ENCODE peak calls at places on chromosomes 11 and 22, in four cellular contexts. I is IMR-90, W is heart left ventricle, B is breast epithelium. X is an unnamed sample.

GRCh38 chr11:33387586-33387985 is 130.4 kb downstream of the HIPK3 start:
- DNase-seq in B (no peak), W (no peak), I (no peak), X (no peak)

GRCh38 chr22:41888638-41889200 is 26.2 kb downstream of the SHISA8 start:
- DNase-seq in W (no peak), B (no peak), I (peak), X (no peak)

GRCh38 chr11:108895579-108896480 is 231.0 kb downstream of the DDX10 start:
- DNase-seq in I (peak), W (no peak), B (no peak), X (no peak)

GRCh38 chr11:49995559-49995958 is 13.2 kb upstream of the OR4C12 start:
- DNase-seq in I (peak), B (no peak), W (no peak), X (no peak)

GRCh38 chr11:78138694-78139421 is 568 bp downstream of the ALG8 start:
- DNase-seq in I (peak), B (no peak), W (no peak), X (no peak)

GRCh38 chr11:61903845-61904244 is 12.5 kb upstream of the FADS3 start:
- DNase-seq in I (no peak), W (no peak), B (no peak), X (no peak)

GRCh38 chr11:71391786-71392185 is 56.4 kb downstream of the DHCR7 start:
- DNase-seq in W (no peak), B (no peak), I (no peak), X (no peak)

GRCh38 chr11:36027731-36028130 is 83.9 kb downstream of the LDLRAD3 start:
- DNase-seq in B (no peak), W (no peak), I (no peak), X (no peak)

GRCh38 chr11:79434263-79434662 is 6.6 kb downstream of the TENM4 start:
- DNase-seq in B (no peak), I (peak), W (no peak), X (no peak)

GRCh38 chr11:124740277-124740882 is 638 bp downstream of the NRGN start:
- DNase-seq in W (peak), B (peak), I (no peak), X (no peak)

GRCh38 chr11:122523841-122524531 is 131.5 kb upstream of the UBASH3B start:
- DNase-seq in B (no peak), W (no peak), I (no peak), X (peak)

GRCh38 chr11:88293931-88294330 is 43.6 kb downstream of the CTSC start:
- DNase-seq in B (no peak), W (no peak), I (peak), X (no peak)

GRCh38 chr11:12986194-12986898 is 22.8 kb upstream of the RASSF10 start:
- DNase-seq in B (no peak), W (no peak), I (no peak), X (no peak)

GRCh38 chr11:43947003-43947500 is 4.6 kb downstream of the C11orf96 start:
- DNase-seq in W (no peak), I (peak), B (no peak), X (no peak)

GRCh38 chr11:115222218-115222862 is 281.9 kb downstream of the CADM1 start:
- DNase-seq in B (no peak), I (peak), W (no peak), X (peak)

GRCh38 chr11:124951341-124951740 is 2.7 kb upstream of the CCDC15 start:
- DNase-seq in I (no peak), B (no peak), W (no peak), X (no peak)

GRCh38 chr11:96095884-96096301 is 172.0 kb upstream of the MTMR2 start:
- DNase-seq in W (no peak), B (no peak), I (no peak), X (no peak)

DNA sequence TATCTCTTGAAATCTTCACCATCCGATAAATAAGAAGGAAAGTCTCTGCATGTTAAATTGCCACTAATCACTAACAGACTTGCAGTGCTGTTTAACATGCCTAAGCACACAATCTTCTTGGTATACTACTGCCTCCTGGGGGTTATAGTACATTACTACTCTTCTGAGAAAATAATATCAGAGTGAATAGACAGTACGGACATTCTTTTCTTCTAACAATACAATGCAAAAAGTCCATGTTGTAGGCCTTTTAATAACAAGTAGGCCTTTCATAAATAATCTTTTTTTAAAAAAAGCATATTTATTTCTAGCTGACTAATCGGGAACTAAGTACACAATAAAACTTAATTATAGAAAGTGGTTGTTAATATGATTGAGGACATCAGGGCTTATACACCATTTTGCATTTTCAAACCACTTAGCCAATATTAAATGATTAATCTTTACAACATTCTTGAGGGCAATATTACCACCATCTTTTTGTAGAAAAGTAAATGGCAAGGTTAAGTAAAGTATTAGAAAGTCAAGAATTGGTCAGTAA is 84.8 kb downstream of the TTC28 start:
- DNase-seq in B (no peak), W (no peak), I (peak), X (peak)
- TF ChIP-seq CTCF in B (peak), W (peak), I (peak), X (peak)

GRCh38 chr22:44549021-44549420 is 51.0 kb upstream of the RTL6 start:
- DNase-seq in W (peak), B (peak), I (no peak), X (no peak)

GRCh38 chr22:44549701-44550100 is 51.7 kb upstream of the RTL6 start:
- DNase-seq in W (peak), B (no peak), I (no peak), X (no peak)

GRCh38 chr22:44554411-44554810 is 56.4 kb upstream of the RTL6 start:
- DNase-seq in I (no peak), W (peak), B (peak), X (no peak)

GRCh38 chr22:44547371-44547770 is 49.3 kb upstream of the RTL6 start:
- DNase-seq in B (no peak), I (no peak), W (no peak), X (no peak)

GRCh38 chr22:44550666-44551491 is 52.8 kb upstream of the RTL6 start:
- DNase-seq in W (peak), B (no peak), I (peak), X (peak)
- H3K4me3 ChIP-seq in W (peak), B (peak), I (peak), X (peak)

GRCh38 chr22:45212306-45212709 is 28.4 kb downstream of the KIAA0930 start:
- DNase-seq in B (peak), W (peak), I (peak), X (peak)
- TF ChIP-seq CTCF in B (no peak), W (peak), I (peak), X (no peak)

GRCh38 chr11:118913411-118914125 is 12.2 kb downstream of the BCL9L start:
- DNase-seq in I (no peak), B (no peak), W (peak), X (no peak)
- H3K4me3 ChIP-seq in I (no peak), B (peak), W (no peak), X (no peak)

GRCh38 chr11:133910101-133910500 is 46.7 kb downstream of the IGSF9B start:
- DNase-seq in I (no peak), W (peak), B (no peak), X (no peak)

GRCh38 chr11:133908827-133909226 is 47.9 kb downstream of the IGSF9B start:
- DNase-seq in W (peak), B (no peak), I (no peak), X (no peak)

GRCh38 chr11:133913761-133914160 is 43.0 kb downstream of the IGSF9B start:
- DNase-seq in W (peak), I (no peak), B (no peak), X (no peak)

GRCh38 chr11:133907841-133908241 is 48.9 kb downstream of the IGSF9B start:
- DNase-seq in B (no peak), W (peak), I (no peak), X (no peak)

GRCh38 chr11:133911169-133911568 is 45.6 kb downstream of the IGSF9B start:
- DNase-seq in W (peak), I (no peak), B (no peak), X (no peak)
- TF ChIP-seq CTCF in W (no peak), I (no peak), B (no peak), X (peak)